ENCODE peak calls at places on chromosomes 1 and 21, in seven cellular contexts. H is HCT116, R is SK-N-SH, F is GM12878, N is H1, I is HepG2, J is K562. Y is an unnamed sample.

GRCh38 chr1:4149281-4149680 is 249.2 kb upstream of the C1orf174 start:
- DNase-seq in H (no peak), R (no peak), F (no peak), N (no peak), I (no peak), J (no peak), Y (no peak)

GRCh38 chr1:53344921-53345838 is 17.3 kb upstream of the LRP8 start:
- DNase-seq in H (no peak), R (no peak), F (peak; percentile 56), N (no peak), I (no peak), J (no peak), Y (no peak)

GRCh38 chr1:112549590-112549989 is 40.8 kb downstream of the WNT2B start:
- DNase-seq in H (no peak), R (no peak), F (no peak), N (no peak), I (no peak), J (no peak), Y (no peak)

GRCh38 chr1:214331180-214331579 is 50.2 kb downstream of the SMYD2 start:
- DNase-seq in H (no peak), R (no peak), F (no peak), N (no peak), I (no peak), J (no peak), Y (no peak)

GRCh38 chr1:188782220-188782841 is 1695.3 kb downstream of the BRINP3 start:
- DNase-seq in H (peak; percentile 81), R (peak; percentile 42), F (no peak), N (peak; percentile 23), I (peak; percentile 64), J (peak; percentile 45), Y (peak; percentile 87)

GRCh38 chr1:18314399-18314798 is 166.3 kb upstream of the KLHDC7A start:
- DNase-seq in H (no peak), R (no peak), F (no peak), N (no peak), I (no peak), J (no peak), Y (no peak)

GRCh38 chr1:209162651-209163050 is 420.9 kb upstream of the CAMK1G start:
- DNase-seq in H (no peak), R (no peak), F (no peak), N (no peak), I (no peak), J (no peak), Y (no peak)

GRCh38 chr1:212452323-212453155 is 19.8 kb downstream of the NENF start:
- DNase-seq in H (no peak), R (no peak), F (no peak), N (no peak), I (no peak), J (no peak), Y (no peak)

GRCh38 chr1:9728451-9729295 is 77.1 kb downstream of the PIK3CD start:
- DNase-seq in H (no peak), R (no peak), F (no peak), N (no peak), I (no peak), J (no peak), Y (no peak)

GRCh38 chr1:19010995-19011696 is 54.7 kb upstream of the IFFO2 start:
- DNase-seq in H (peak; percentile 94), R (no peak), F (peak; percentile 43), N (peak; percentile 69), I (peak; percentile 95), J (peak; percentile 18), Y (peak; percentile 83)

GRCh38 chr1:153631047-153632022 is 2.5 kb upstream of the CHTOP start:
- DNase-seq in H (no peak), R (no peak), F (no peak), N (no peak), I (peak; percentile 78), J (no peak), Y (peak; percentile 92)

GRCh38 chr1:224800486-224801119 is 128.9 kb upstream of the DNAH14 start:
- DNase-seq in H (no peak), R (no peak), F (no peak), N (peak; percentile 9), I (no peak), J (no peak), Y (no peak)

DNA sequence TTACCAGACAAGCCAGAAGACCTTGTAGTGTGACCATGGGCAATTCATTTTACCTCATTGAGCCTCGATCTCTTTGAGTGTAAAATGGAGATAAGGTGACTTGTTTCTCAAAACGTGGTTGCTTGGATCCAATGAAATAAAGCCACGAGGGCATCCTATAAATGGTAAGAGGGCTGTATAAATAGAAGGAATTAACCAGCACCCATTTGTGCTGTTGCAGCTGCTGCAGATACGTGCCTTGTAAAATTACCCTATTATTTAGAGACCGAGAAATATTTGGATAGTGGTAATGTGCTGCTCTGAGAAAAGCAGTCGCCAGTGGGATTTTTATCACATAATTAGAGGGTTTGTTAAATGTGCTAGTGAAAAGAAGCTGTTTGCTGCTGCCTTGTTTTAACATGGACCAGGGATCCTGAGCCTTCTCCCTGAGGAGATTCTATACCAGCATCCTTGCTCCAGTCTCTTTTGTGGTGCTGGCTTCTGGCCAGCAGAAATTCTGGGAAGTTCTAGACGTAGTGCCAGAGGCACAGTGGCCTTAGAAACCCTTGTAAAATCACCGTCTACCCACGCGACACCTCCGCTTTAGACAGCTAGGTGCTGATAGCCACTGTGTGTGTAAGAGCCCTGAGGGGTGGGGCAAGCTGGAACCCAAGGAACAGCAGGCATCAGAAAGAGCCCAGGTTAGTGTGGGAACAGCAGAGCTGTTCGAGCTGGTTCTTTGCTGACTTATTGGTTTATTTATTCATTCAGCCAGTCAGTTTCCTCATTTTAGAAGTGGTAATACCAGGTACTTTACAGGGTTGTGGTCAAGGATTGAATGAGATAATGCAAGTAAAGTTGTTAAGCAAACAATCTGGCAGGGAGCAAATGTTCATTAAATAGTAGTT is 137.5 kb downstream of the NOS1AP start:
- DNase-seq in H (no peak), R (no peak), F (no peak), N (no peak), I (peak; percentile 21), J (no peak), Y (peak; percentile 86)
- TF ChIP-seq JUND in H (no peak), R (no peak), F (no peak), N (no peak), I (no peak), J (no peak), Y (no peak)

GRCh38 chr21:22670148-22670547 is 1671.9 kb downstream of the NCAM2 start:
- DNase-seq in H (no peak), R (no peak), F (no peak), N (no peak), I (no peak), J (no peak), Y (no peak)
- TF ChIP-seq JUND in H (no peak), R (no peak), F (no peak), N (no peak), I (no peak), J (no peak), Y (no peak)

DNA sequence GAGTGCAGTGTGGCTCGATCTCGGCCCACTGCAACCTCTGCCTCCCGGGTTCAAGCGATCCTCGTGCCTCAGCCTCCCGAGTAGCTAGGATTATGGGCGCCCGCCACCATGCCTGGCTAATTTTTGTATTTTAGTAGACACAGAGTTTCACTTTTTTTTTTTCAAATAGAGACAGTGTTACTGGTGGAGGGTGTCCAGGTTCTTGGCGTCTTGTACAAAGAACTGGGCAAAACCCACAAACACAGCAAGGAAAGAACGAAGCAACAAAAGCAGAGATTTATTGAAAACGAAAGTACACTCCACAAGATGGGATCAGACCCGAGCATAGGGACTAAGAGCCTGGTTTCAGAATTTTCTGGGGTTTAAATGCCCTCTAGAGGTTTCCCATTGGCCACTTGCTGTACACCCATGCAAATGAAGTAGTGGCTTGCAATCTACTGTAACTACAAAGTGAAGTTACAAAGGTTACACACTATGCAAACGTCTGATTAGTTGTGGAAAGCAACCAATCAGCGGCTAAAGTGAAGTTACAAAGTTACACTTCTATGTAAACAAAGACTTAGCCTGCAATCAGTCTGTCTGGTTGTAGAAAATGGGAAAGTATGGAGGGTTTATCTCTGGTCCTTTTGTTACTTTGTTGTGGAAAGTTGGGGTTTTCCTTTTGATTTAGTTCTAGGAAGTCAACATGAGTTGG is 199.1 kb downstream of the DYRK1A start:
- DNase-seq in H (no peak), R (no peak), F (no peak), N (no peak), I (peak; percentile 90), J (peak; percentile 62), Y (no peak)
- TF ChIP-seq JUND in H (no peak), R (no peak), F (no peak), N (no peak), I (no peak), J (no peak), Y (no peak)

DNA sequence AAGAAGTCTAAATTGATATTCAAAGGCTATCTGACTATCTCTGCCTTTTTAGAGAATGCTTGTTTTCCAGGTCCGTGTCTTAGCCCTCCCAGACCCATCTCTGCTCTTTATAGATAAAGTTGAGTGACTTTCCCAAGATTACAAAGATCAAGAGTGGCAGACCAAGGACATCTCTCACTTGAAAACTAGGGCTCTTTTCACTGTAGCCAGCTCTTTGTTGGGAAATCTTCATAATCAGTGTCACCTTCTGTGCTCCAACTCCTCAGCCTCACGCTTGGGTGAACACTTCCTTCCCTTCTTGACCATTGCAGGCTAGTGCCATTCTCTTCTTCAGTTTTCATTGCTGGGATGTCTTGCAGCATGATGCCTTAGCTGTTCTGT is 211.2 kb downstream of the PBX1 start:
- DNase-seq in H (no peak), R (no peak), F (no peak), N (no peak), I (no peak), J (peak; percentile 26), Y (no peak)
- TF ChIP-seq JUND in H (no peak), R (no peak), F (no peak), N (no peak), I (no peak), J (no peak), Y (no peak)

DNA sequence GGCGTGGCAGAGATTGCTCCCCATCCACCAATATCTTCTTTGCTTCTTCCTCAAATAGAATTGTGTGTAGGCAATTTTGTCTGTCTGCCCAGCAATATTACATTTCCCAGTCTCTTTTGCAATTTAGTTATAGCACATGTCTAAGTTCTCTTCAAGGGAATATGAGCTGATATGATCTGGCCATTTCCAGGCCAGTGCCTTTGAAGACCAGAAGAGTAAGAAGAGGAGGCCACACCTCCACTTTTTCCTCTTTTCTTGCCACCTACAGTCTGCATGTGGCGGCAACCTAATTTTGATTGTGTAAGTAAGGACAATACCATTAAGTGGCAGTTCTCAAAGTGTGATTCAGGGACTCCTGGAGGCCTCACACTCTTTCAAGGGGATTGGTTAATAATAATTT is 6.3 kb upstream of the RSBN1 start:
- DNase-seq in H (no peak), R (no peak), F (no peak), N (no peak), I (no peak), J (peak; percentile 65), Y (no peak)
- TF ChIP-seq JUND in H (no peak), R (no peak), F (no peak), N (no peak), I (no peak), J (no peak), Y (no peak)

Y was measured in T47D.